ENCODE peak calls at places on chromosomes 16 and 17, in four cellular contexts. One of them, this sample, is unnamed.

GRCh38 chr16:69918241-69918640 is 32.9 kb upstream of the CLEC18A start:
- DNase-seq in H1: no peak
- DNase-seq in K562: no peak
- DNase-seq in GM12878: no peak
- DNase-seq in this sample: no peak

GRCh38 chr16:50263060-50263909 is 3.1 kb upstream of the ADCY7 start:
- DNase-seq in H1: peak
- DNase-seq in K562: peak
- DNase-seq in GM12878: no peak
- DNase-seq in this sample: no peak

GRCh38 chr16:85651822-85652430 is 36.8 kb downstream of the GINS2 start:
- DNase-seq in H1: no peak
- DNase-seq in K562: no peak
- DNase-seq in GM12878: no peak
- DNase-seq in this sample: no peak

GRCh38 chr16:1958715-1959268 is 546 bp upstream of the NDUFB10 start:
- DNase-seq in H1: peak
- DNase-seq in K562: no peak
- DNase-seq in GM12878: no peak
- DNase-seq in this sample: no peak

GRCh38 chr16:10100829-10101228 is 81.4 kb downstream of the GRIN2A start:
- DNase-seq in H1: no peak
- DNase-seq in K562: no peak
- DNase-seq in GM12878: no peak
- DNase-seq in this sample: no peak

GRCh38 chr17:50501054-50501453 is 7.2 kb upstream of the MYCBPAP start:
- DNase-seq in H1: no peak
- DNase-seq in K562: peak
- DNase-seq in GM12878: no peak
- DNase-seq in this sample: peak

GRCh38 chr17:51487947-51488346 is 227.6 kb downstream of the UTP18 start:
- DNase-seq in H1: peak
- DNase-seq in K562: peak
- DNase-seq in GM12878: no peak
- DNase-seq in this sample: peak

GRCh38 chr17:6643460-6644125 is 2.7 kb downstream of the TXNDC17 start:
- DNase-seq in H1: no peak
- DNase-seq in K562: no peak
- DNase-seq in GM12878: no peak
- DNase-seq in this sample: no peak

GRCh38 chr17:68656666-68657065 is 55.5 kb upstream of the FAM20A start:
- DNase-seq in H1: no peak
- DNase-seq in K562: no peak
- DNase-seq in GM12878: no peak
- DNase-seq in this sample: no peak
- TF ChIP-seq YY1 in H1: no peak
- TF ChIP-seq YY1 in K562: no peak
- TF ChIP-seq YY1 in GM12878: no peak
- TF ChIP-seq YY1 in this sample: no peak

GRCh38 chr17:5513610-5514009 is 27.2 kb downstream of the MIS12 start:
- DNase-seq in H1: no peak
- DNase-seq in K562: no peak
- DNase-seq in GM12878: no peak
- DNase-seq in this sample: no peak

GRCh38 chr17:5514976-5515375 is 28.6 kb downstream of the MIS12 start:
- DNase-seq in H1: no peak
- DNase-seq in K562: no peak
- DNase-seq in GM12878: no peak
- DNase-seq in this sample: no peak

GRCh38 chr17:5510776-5511175 is 24.4 kb downstream of the MIS12 start:
- DNase-seq in H1: no peak
- DNase-seq in K562: no peak
- DNase-seq in GM12878: no peak
- DNase-seq in this sample: no peak

GRCh38 chr17:5516060-5516792 is 29.9 kb downstream of the MIS12 start:
- DNase-seq in H1: no peak
- DNase-seq in K562: peak
- DNase-seq in GM12878: no peak
- DNase-seq in this sample: peak
- TF ChIP-seq ATF2 in H1: no peak
- TF ChIP-seq ATF2 in K562: no peak
- TF ChIP-seq ATF2 in GM12878: no peak
- TF ChIP-seq ATF2 in this sample: peak

GRCh38 chr17:33481652-33482051 is 188.6 kb upstream of the ASIC2 start:
- DNase-seq in H1: no peak
- DNase-seq in K562: peak
- DNase-seq in GM12878: no peak
- DNase-seq in this sample: no peak
- TF ChIP-seq YY1 in H1: no peak
- TF ChIP-seq YY1 in K562: no peak
- TF ChIP-seq YY1 in GM12878: no peak
- TF ChIP-seq YY1 in this sample: no peak

GRCh38 chr17:37650419-37651003 is 7.3 kb upstream of the DDX52 start:
- DNase-seq in H1: no peak
- DNase-seq in K562: no peak
- DNase-seq in GM12878: no peak
- DNase-seq in this sample: peak
- TF ChIP-seq ATF2 in H1: no peak
- TF ChIP-seq ATF2 in K562: no peak
- TF ChIP-seq ATF2 in GM12878: no peak
- TF ChIP-seq ATF2 in this sample: no peak

DNA sequence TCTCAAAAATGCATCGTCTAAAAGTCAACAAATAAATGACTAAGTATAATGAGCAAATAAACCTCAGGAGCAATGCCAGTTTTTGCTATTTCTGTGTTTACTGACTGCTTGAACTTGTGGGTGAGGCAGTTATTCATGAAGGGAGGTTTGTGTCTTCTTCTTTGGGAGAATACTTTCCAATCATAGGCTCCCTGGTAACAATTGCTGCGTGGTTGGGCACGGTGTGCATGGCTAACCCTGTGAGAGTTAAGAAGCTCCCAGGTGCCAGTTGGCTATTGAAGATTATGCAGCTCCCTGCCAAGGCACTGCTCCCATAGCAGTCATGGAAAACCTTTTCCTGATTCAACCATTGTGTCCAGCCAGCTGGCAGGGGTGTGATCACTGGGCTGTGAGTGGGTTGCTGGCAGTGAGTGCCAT is 775.9 kb upstream of the GOT2 start:
- DNase-seq in H1: no peak
- DNase-seq in K562: no peak
- DNase-seq in GM12878: no peak
- DNase-seq in this sample: no peak
- TF ChIP-seq YY1 in H1: no peak
- TF ChIP-seq YY1 in K562: no peak
- TF ChIP-seq YY1 in GM12878: no peak
- TF ChIP-seq YY1 in this sample: no peak